ENCODE peak calls at places on chromosomes 7 and 10, in seven cellular contexts. One of them, this sample, is unnamed.
A peak's percentile ranks its signal among the peaks of the same experiment; 100 is the strongest.

GRCh38 chr10:91514025-91514424 is 103.9 kb downstream of the HECTD2 start:
- DNase-seq in AG09309: no peak
- DNase-seq in spleen: no peak
- DNase-seq in PC-9: no peak
- DNase-seq in adrenal gland: no peak
- DNase-seq in breast epithelium: no peak
- DNase-seq in colonic mucosa: no peak
- DNase-seq in this sample: no peak

GRCh38 chr10:59877191-59877671 is 29.1 kb downstream of the CCDC6 start:
- DNase-seq in AG09309: peak; percentile 27
- DNase-seq in spleen: no peak
- DNase-seq in PC-9: no peak
- DNase-seq in adrenal gland: no peak
- DNase-seq in breast epithelium: no peak
- DNase-seq in colonic mucosa: peak; percentile 15
- DNase-seq in this sample: no peak

GRCh38 chr7:152608208-152608607 is 67.7 kb downstream of the XRCC2 start:
- DNase-seq in AG09309: no peak
- DNase-seq in spleen: no peak
- DNase-seq in PC-9: no peak
- DNase-seq in adrenal gland: no peak
- DNase-seq in breast epithelium: no peak
- DNase-seq in colonic mucosa: no peak
- DNase-seq in this sample: no peak

GRCh38 chr7:74572301-74573090 is 85.0 kb upstream of the GTF2I start:
- DNase-seq in AG09309: no peak
- DNase-seq in spleen: no peak
- DNase-seq in PC-9: no peak
- DNase-seq in adrenal gland: no peak
- DNase-seq in breast epithelium: no peak
- DNase-seq in colonic mucosa: no peak
- DNase-seq in this sample: no peak

GRCh38 chr10:123254287-123254858 is 100.2 kb downstream of the BUB3 start:
- DNase-seq in AG09309: no peak
- DNase-seq in spleen: no peak
- DNase-seq in PC-9: no peak
- DNase-seq in adrenal gland: no peak
- DNase-seq in breast epithelium: no peak
- DNase-seq in colonic mucosa: no peak
- DNase-seq in this sample: no peak

GRCh38 chr10:66833023-66833422 is 92.8 kb upstream of the LRRTM3 start:
- DNase-seq in AG09309: no peak
- DNase-seq in spleen: no peak
- DNase-seq in PC-9: no peak
- DNase-seq in adrenal gland: no peak
- DNase-seq in breast epithelium: no peak
- DNase-seq in colonic mucosa: no peak
- DNase-seq in this sample: no peak

GRCh38 chr10:30502266-30503058 is 68.5 kb downstream of the MAP3K8 start:
- DNase-seq in AG09309: no peak
- DNase-seq in spleen: peak; percentile 87
- DNase-seq in PC-9: peak; percentile 55
- DNase-seq in adrenal gland: no peak
- DNase-seq in breast epithelium: no peak
- DNase-seq in colonic mucosa: no peak
- DNase-seq in this sample: peak; percentile 64

GRCh38 chr10:44882146-44882720 is 28.9 kb upstream of the TMEM72 start:
- DNase-seq in AG09309: no peak
- DNase-seq in spleen: no peak
- DNase-seq in PC-9: no peak
- DNase-seq in adrenal gland: no peak
- DNase-seq in breast epithelium: peak; percentile 48
- DNase-seq in colonic mucosa: no peak
- DNase-seq in this sample: no peak

GRCh38 chr10:47049056-47049851 is 138.0 kb downstream of the PTPN20 start:
- DNase-seq in AG09309: no peak
- DNase-seq in spleen: peak; percentile 62
- DNase-seq in PC-9: no peak
- DNase-seq in adrenal gland: no peak
- DNase-seq in breast epithelium: no peak
- DNase-seq in colonic mucosa: no peak
- DNase-seq in this sample: no peak

GRCh38 chr7:148727501-148728278 is 29.0 kb downstream of the CUL1 start:
- DNase-seq in AG09309: no peak
- DNase-seq in spleen: no peak
- DNase-seq in PC-9: no peak
- DNase-seq in adrenal gland: no peak
- DNase-seq in breast epithelium: no peak
- DNase-seq in colonic mucosa: no peak
- DNase-seq in this sample: no peak

GRCh38 chr7:155490697-155491628 is 33.0 kb downstream of the EN2 start:
- DNase-seq in AG09309: no peak
- DNase-seq in spleen: peak; percentile 91
- DNase-seq in PC-9: no peak
- DNase-seq in adrenal gland: peak; percentile 33
- DNase-seq in breast epithelium: no peak
- DNase-seq in colonic mucosa: peak; percentile 68
- DNase-seq in this sample: peak; percentile 74
- H3K4me3 ChIP-seq in AG09309: peak overlapping the region; percentile 43
- H3K4me3 ChIP-seq in spleen: peak overlapping the region; percentile 71
- H3K4me3 ChIP-seq in PC-9: no peak overlapping the region
- H3K4me3 ChIP-seq in adrenal gland: no peak overlapping the region
- H3K4me3 ChIP-seq in breast epithelium: peak overlapping the region; percentile 69
- H3K4me3 ChIP-seq in colonic mucosa: peak overlapping the region; percentile 32
- H3K4me3 ChIP-seq in this sample: peak overlapping the region; percentile 42

GRCh38 chr10:5685764-5686240 is 1.2 kb downstream of the TASOR2 start:
- DNase-seq in AG09309: no peak
- DNase-seq in spleen: no peak
- DNase-seq in PC-9: peak; percentile 14
- DNase-seq in adrenal gland: no peak
- DNase-seq in breast epithelium: no peak
- DNase-seq in colonic mucosa: no peak
- DNase-seq in this sample: no peak
- TF ChIP-seq CTCF in AG09309: no peak
- TF ChIP-seq CTCF in spleen: no peak
- TF ChIP-seq CTCF in PC-9: peak; percentile 4
- TF ChIP-seq CTCF in adrenal gland: no peak
- TF ChIP-seq CTCF in breast epithelium: no peak
- TF ChIP-seq CTCF in colonic mucosa: peak; percentile 3
- TF ChIP-seq CTCF in this sample: no peak

GRCh38 chr10:132964231-132964630 is 21.9 kb upstream of the CFAP46 start:
- DNase-seq in AG09309: no peak
- DNase-seq in spleen: peak; percentile 52
- DNase-seq in PC-9: no peak
- DNase-seq in adrenal gland: peak; percentile 10
- DNase-seq in breast epithelium: no peak
- DNase-seq in colonic mucosa: no peak
- DNase-seq in this sample: no peak
- H3K4me3 ChIP-seq in AG09309: no peak overlapping the region
- H3K4me3 ChIP-seq in spleen: peak overlapping the region; percentile 45
- H3K4me3 ChIP-seq in PC-9: no peak overlapping the region
- H3K4me3 ChIP-seq in adrenal gland: no peak overlapping the region
- H3K4me3 ChIP-seq in breast epithelium: no peak overlapping the region
- H3K4me3 ChIP-seq in colonic mucosa: no peak overlapping the region
- H3K4me3 ChIP-seq in this sample: no peak overlapping the region

DNA sequence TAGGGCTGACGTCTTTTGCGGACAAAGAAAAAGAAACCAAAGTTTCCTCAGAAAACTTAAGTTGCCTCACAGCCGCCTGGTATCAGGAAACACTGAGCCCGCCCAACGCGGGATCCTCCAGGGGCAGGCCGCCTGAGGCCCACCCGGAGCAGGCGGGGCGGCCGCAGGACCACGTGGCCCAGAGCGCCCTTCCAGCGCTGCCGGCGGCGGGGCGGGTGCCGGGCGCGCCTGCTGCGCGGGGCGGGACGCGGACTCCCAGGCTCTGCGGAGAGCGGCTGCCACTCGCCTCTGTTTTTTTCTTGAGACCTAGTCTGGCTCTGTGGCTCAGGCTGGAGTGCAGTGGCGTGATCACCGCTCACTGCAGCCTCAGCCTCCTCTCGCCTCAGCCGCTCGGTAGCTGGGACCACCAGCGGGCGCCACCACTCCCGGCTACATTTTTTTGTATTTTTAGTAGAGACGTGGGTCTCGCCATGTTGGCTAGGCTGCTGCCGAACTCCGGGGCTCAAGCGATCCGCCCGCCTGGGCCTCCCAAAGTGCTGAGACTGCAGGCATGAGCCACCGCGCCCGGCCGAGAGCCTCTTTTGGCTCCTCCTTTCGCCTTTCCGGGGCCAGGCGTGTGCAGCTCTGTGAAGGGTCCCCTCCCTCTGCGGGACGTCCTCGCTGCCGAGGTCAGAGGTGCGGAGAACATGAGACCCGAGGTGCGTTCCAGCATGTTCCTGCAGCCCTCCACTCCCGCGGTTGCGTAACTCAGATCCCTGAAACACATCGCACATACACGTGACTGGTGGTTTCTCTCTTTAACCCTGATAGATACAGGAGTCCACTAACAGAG is 11.6 kb upstream of the HNRNPF start:
- DNase-seq in AG09309: no peak
- DNase-seq in spleen: peak; percentile 96
- DNase-seq in PC-9: peak; percentile 91
- DNase-seq in adrenal gland: peak; percentile 95
- DNase-seq in breast epithelium: peak; percentile 67
- DNase-seq in colonic mucosa: peak; percentile 87
- DNase-seq in this sample: peak; percentile 90
- TF ChIP-seq CTCF in AG09309: peak; percentile 14
- TF ChIP-seq CTCF in spleen: no peak
- TF ChIP-seq CTCF in PC-9: no peak
- TF ChIP-seq CTCF in adrenal gland: no peak
- TF ChIP-seq CTCF in breast epithelium: no peak
- TF ChIP-seq CTCF in colonic mucosa: no peak
- TF ChIP-seq CTCF in this sample: peak; percentile 25

GRCh38 chr10:46026106-46026505 is 4.3 kb downstream of the NCOA4 start:
- DNase-seq in AG09309: no peak
- DNase-seq in spleen: no peak
- DNase-seq in PC-9: no peak
- DNase-seq in adrenal gland: no peak
- DNase-seq in breast epithelium: no peak
- DNase-seq in colonic mucosa: no peak
- DNase-seq in this sample: no peak

GRCh38 chr10:46031648-46032532 is 1.5 kb upstream of the NCOA4 start:
- DNase-seq in AG09309: no peak
- DNase-seq in spleen: no peak
- DNase-seq in PC-9: no peak
- DNase-seq in adrenal gland: no peak
- DNase-seq in breast epithelium: no peak
- DNase-seq in colonic mucosa: no peak
- DNase-seq in this sample: no peak

GRCh38 chr10:46030091-46030937 is at the start of gene NCOA4:
- DNase-seq in AG09309: peak; percentile 92
- DNase-seq in spleen: peak; percentile 99
- DNase-seq in PC-9: peak; percentile 96
- DNase-seq in adrenal gland: peak; percentile 99
- DNase-seq in breast epithelium: peak; percentile 93
- DNase-seq in colonic mucosa: peak; percentile 98
- DNase-seq in this sample: peak; percentile 91

GRCh38 chr10:46024948-46025347 is 5.5 kb downstream of the NCOA4 start:
- DNase-seq in AG09309: no peak
- DNase-seq in spleen: no peak
- DNase-seq in PC-9: no peak
- DNase-seq in adrenal gland: no peak
- DNase-seq in breast epithelium: no peak
- DNase-seq in colonic mucosa: no peak
- DNase-seq in this sample: no peak

DNA sequence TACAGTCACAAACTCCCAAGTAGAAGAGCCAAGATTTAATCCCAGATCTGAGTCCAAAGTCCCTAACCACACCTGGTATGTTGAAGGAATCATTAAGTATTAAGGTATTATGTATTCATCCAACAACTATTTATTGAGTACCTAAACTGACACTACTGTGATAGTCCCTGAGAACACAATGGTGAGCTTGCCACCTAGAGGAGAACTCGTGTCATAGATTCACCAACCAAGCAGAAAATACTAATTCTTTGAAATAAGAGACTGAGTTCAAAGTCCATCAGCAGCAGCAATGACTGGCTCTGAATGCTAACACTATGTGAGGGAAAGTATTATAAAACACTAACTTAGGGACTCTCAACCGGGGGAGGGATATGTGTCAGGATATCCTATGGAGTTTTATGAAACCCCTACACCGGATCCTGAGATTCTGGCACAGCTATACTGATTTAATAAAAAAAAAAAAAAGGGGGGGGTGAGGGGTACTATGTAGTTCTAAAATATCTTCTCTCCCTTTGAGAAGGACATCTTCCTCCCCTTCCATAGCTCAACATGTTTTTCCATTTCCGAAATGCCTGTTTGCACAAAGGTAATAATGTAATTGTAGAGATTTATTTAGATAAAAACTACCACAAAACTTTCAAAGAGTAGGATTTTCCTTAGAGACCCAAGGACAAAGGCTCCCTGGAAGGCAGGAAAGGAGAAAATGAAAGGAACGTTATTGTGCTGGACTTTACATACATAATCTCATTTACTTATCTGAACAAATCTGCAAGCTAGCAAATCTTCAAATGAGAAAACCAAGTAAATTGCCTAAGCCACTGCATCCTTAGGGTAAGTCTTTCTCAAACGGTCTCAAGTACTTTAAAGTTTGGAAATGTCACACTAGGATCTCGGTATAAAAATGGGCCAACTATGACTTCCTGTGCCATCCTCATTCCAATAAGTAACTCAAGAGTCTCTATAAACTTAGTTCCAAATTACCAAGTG is 1.5 kb downstream of the NCOA4 start:
- DNase-seq in AG09309: no peak
- DNase-seq in spleen: no peak
- DNase-seq in PC-9: peak; percentile 25
- DNase-seq in adrenal gland: no peak
- DNase-seq in breast epithelium: no peak
- DNase-seq in colonic mucosa: peak; percentile 56
- DNase-seq in this sample: peak; percentile 23
- H3K4me3 ChIP-seq in AG09309: peak overlapping the region; percentile 86
- H3K4me3 ChIP-seq in spleen: peak overlapping the region; percentile 72
- H3K4me3 ChIP-seq in PC-9: peak overlapping the region; percentile 97
- H3K4me3 ChIP-seq in adrenal gland: no peak overlapping the region
- H3K4me3 ChIP-seq in breast epithelium: peak overlapping the region; percentile 65
- H3K4me3 ChIP-seq in colonic mucosa: peak overlapping the region; percentile 82
- H3K4me3 ChIP-seq in this sample: peak overlapping the region; percentile 78

DNA sequence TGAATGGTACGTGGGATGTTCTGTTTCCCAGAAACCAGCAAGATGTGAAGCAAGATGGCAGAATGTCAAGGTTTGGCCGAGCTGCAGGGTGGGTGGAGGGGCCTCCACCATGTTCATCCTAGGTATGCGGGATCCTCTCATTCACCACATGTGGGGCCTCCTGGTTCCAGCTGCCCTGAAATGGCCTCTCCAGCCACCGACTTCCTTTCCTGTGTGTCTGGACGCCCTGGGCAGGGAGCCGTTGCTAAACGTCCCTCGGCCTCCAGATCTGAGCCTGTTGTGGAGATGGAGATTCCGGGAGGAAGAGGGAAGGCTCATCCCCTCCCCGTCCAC is 98.0 kb downstream of the FOXL3 start:
- DNase-seq in AG09309: no peak
- DNase-seq in spleen: no peak
- DNase-seq in PC-9: no peak
- DNase-seq in adrenal gland: no peak
- DNase-seq in breast epithelium: peak; percentile 17
- DNase-seq in colonic mucosa: no peak
- DNase-seq in this sample: no peak
- TF ChIP-seq CTCF in AG09309: no peak
- TF ChIP-seq CTCF in spleen: no peak
- TF ChIP-seq CTCF in PC-9: no peak
- TF ChIP-seq CTCF in adrenal gland: no peak
- TF ChIP-seq CTCF in breast epithelium: no peak
- TF ChIP-seq CTCF in colonic mucosa: no peak
- TF ChIP-seq CTCF in this sample: no peak